ENCODE peak calls at places on chromosomes 5 and 9, in four cellular contexts. Y, R, M and K are unnamed samples.

GRCh38 chr5:122523776-122524175 is 211.7 kb downstream of the SNCAIP start:
- DNase-seq in Y (no peak), R (no peak), M (no peak), K (no peak)

GRCh38 chr5:131536211-131536826 is 98.7 kb downstream of the RAPGEF6 start:
- DNase-seq in Y (no peak), R (peak; percentile 74), M (peak; percentile 43), K (peak; percentile 25)

GRCh38 chr5:53373420-53374188 is 106.8 kb upstream of the FST start:
- DNase-seq in Y (no peak), R (peak; percentile 62), M (no peak), K (no peak)

GRCh38 chr9:134276463-134277245 is 49.6 kb upstream of the RXRA start:
- DNase-seq in Y (peak; percentile 81), R (no peak), M (no peak), K (no peak)

GRCh38 chr9:114507726-114508125 is 2.5 kb upstream of the WHRN start:
- DNase-seq in Y (peak; percentile 9), R (peak; percentile 16), M (no peak), K (no peak)

GRCh38 chr9:126755325-126755875 is 49.4 kb upstream of the ZBTB43 start:
- DNase-seq in Y (no peak), R (no peak), M (no peak), K (no peak)

GRCh38 chr9:114621975-114622609 is 11.0 kb downstream of the TMEM268 start:
- DNase-seq in Y (no peak), R (peak; percentile 84), M (no peak), K (peak; percentile 33)

GRCh38 chr5:82735160-82735789 is 341.9 kb downstream of the TMEM167A start:
- DNase-seq in Y (no peak), R (peak; percentile 5), M (no peak), K (no peak)

GRCh38 chr9:17578911-17579793 is at the start of gene SH3GL2:
- DNase-seq in Y (peak; percentile 44), R (peak; percentile 4), M (peak; percentile 36), K (no peak)

GRCh38 chr9:113462781-113463286 is 693 bp upstream of the RGS3 start:
- DNase-seq in Y (no peak), R (no peak), M (no peak), K (no peak)

GRCh38 chr5:13503017-13503416 is 441.5 kb downstream of the DNAH5 start:
- DNase-seq in Y (no peak), R (no peak), M (no peak), K (no peak)

GRCh38 chr5:143433680-143434079 is 30.2 kb upstream of the NR3C1 start:
- DNase-seq in Y (no peak), R (no peak), M (peak; percentile 25), K (no peak)

GRCh38 chr5:91885291-91886265 is 502.5 kb upstream of the ARRDC3 start:
- DNase-seq in Y (no peak), R (no peak), M (no peak), K (no peak)

GRCh38 chr9:111661150-111661801 is at the start of gene GNG10:
- DNase-seq in Y (peak; percentile 86), R (peak; percentile 52), M (peak; percentile 78), K (no peak)

GRCh38 chr5:54639621-54640020 is 122.1 kb downstream of the SNX18 start:
- DNase-seq in Y (no peak), R (no peak), M (no peak), K (no peak)

GRCh38 chr9:98203153-98203552 is 10.7 kb upstream of the CORO2A start:
- DNase-seq in Y (no peak), R (no peak), M (no peak), K (no peak)

GRCh38 chr5:43110606-43111170 is 10.0 kb upstream of the ZNF131 start:
- DNase-seq in Y (no peak), R (no peak), M (no peak), K (no peak)

GRCh38 chr5:102867999-102868662 is 113.0 kb downstream of the PAM start:
- DNase-seq in Y (no peak), R (peak; percentile 41), M (no peak), K (no peak)

GRCh38 chr9:136651859-136652258 is 10.9 kb upstream of the EGFL7 start:
- DNase-seq in Y (no peak), R (no peak), M (no peak), K (no peak)

GRCh38 chr5:128441165-128441564 is 96.9 kb downstream of the FBN2 start:
- DNase-seq in Y (no peak), R (no peak), M (no peak), K (no peak)

GRCh38 chr9:137814436-137814835 is 63.1 kb upstream of the CACNA1B start:
- DNase-seq in Y (no peak), R (no peak), M (no peak), K (no peak)

GRCh38 chr5:140800816-140801493 is at the start of gene PCDHA3:
- DNase-seq in Y (no peak), R (peak; percentile 1), M (no peak), K (no peak)

GRCh38 chr9:134834217-134834956 is 46.2 kb upstream of the FCN2 start:
- DNase-seq in Y (no peak), R (no peak), M (no peak), K (no peak)

GRCh38 chr5:124176692-124177091 is 569.7 kb downstream of the ZNF608 start:
- DNase-seq in Y (no peak), R (no peak), M (no peak), K (peak; percentile 35)

GRCh38 chr9:108994695-108995094 is 18.6 kb downstream of the CTNNAL1 start:
- DNase-seq in Y (peak; percentile 14), R (peak; percentile 58), M (peak; percentile 20), K (no peak)

GRCh38 chr5:10324519-10325370 is 17.0 kb upstream of the CMBL start:
- DNase-seq in Y (no peak), R (no peak), M (no peak), K (no peak)

GRCh38 chr9:25876248-25876647 is 198.0 kb upstream of the TUSC1 start:
- DNase-seq in Y (no peak), R (no peak), M (no peak), K (no peak)

GRCh38 chr5:112694853-112695709 is 42.6 kb upstream of the APC start:
- DNase-seq in Y (no peak), R (peak; percentile 59), M (no peak), K (peak; percentile 65)

GRCh38 chr5:21236896-21237830 is 1249.2 kb upstream of the CDH18 start:
- DNase-seq in Y (no peak), R (no peak), M (no peak), K (peak; percentile 4)

GRCh38 chr9:12289711-12290110 is 403.5 kb upstream of the TYRP1 start:
- DNase-seq in Y (no peak), R (no peak), M (no peak), K (no peak)

DNA sequence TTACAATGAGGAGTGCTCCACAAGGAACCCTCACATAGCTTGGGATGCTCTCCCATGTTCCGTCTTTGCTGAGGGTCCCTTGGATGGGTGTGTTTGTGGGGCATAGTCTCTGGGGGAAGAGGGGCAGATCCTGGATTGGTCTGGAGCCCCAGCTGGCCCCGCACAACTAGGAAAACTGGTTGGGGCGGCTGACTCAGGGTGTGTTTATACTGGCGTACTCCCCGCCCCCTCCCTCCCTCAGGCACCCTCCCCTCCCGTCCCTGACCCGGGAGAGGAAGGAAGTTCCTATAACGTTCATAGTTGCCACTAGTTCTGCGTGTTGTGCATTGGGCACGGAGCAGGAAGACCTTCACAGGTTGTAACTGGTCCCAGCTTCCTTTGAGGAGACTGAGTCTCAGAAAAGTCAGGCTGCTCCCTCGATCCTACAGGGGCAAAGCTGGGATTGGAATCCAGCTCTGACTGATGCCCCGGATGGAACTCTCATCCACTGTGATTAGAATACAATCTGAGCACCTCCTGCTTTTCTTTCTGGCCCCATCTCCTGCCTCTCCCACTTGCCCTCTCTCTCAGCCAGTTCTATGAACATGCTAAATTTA is 11.0 kb downstream of the IER5L start:
- DNase-seq in Y (no peak), R (peak; percentile 80), M (no peak), K (no peak)
- H3K4me3 ChIP-seq in Y (no peak overlapping the region), R (peak overlapping the region; percentile 20), M (no peak overlapping the region), K (no peak overlapping the region)

GRCh38 chr5:1000329-1000728 is 8.3 kb upstream of the NKD2 start:
- DNase-seq in Y (no peak), R (no peak), M (no peak), K (no peak)

GRCh38 chr5:1001406-1002270 is 7.0 kb upstream of the NKD2 start:
- DNase-seq in Y (no peak), R (no peak), M (no peak), K (no peak)

GRCh38 chr5:998276-998974 is 10.2 kb upstream of the NKD2 start:
- DNase-seq in Y (no peak), R (no peak), M (no peak), K (no peak)

GRCh38 chr5:998975-999501 is 9.6 kb upstream of the NKD2 start:
- DNase-seq in Y (no peak), R (no peak), M (no peak), K (no peak)

GRCh38 chr5:999724-1000123 is 8.9 kb upstream of the NKD2 start:
- DNase-seq in Y (no peak), R (no peak), M (no peak), K (no peak)
- H3K4me3 ChIP-seq in Y (no peak overlapping the region), R (no peak overlapping the region), M (no peak overlapping the region), K (no peak overlapping the region)

DNA sequence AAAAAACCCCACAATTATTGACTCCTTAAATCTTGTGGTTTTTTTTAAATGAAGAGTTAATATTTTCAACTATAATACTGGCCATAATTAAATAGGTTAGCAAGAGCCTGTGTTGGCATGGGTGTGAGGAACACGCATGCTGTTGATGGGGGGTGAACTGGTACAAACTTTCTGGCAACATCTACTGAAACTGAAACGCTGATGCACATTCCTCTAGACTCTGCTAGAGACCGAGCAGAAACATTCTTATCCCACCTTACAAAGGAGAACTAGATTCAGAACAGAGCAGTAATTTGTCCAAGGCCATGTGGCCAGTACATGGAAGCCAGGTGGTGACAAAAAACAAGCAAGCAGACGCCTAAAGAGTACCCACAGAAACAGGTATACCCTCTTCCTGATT is 2.4 kb downstream of the BICD2 start:
- DNase-seq in Y (no peak), R (no peak), M (no peak), K (no peak)
- H3K4me3 ChIP-seq in Y (no peak overlapping the region), R (no peak overlapping the region), M (peak overlapping the region; percentile 97), K (no peak overlapping the region)

GRCh38 chr5:15021286-15022046 is 149.9 kb upstream of the ANKH start:
- DNase-seq in Y (no peak), R (peak; percentile 80), M (no peak), K (no peak)
- H3K4me3 ChIP-seq in Y (no peak overlapping the region), R (no peak overlapping the region), M (no peak overlapping the region), K (no peak overlapping the region)